ENCODE peak calls at places on chromosomes 12 and 14, in six cellular contexts. H, N, S, M, P and C are unnamed samples.

GRCh38 chr14:102034301-102034700 is 52.5 kb downstream of the HSP90AA1 start:
- DNase-seq in H (no peak), N (no peak), S (no peak), M (no peak), P (no peak), C (no peak)

GRCh38 chr14:76810953-76811400 is 1.7 kb downstream of the ANGEL1 start:
- DNase-seq in H (no peak), N (no peak), S (peak; percentile 59), M (no peak), P (no peak), C (peak; percentile 38)

GRCh38 chr14:91311284-91311662 is 66.8 kb upstream of the GPR68 start:
- DNase-seq in H (no peak), N (no peak), S (no peak), M (no peak), P (no peak), C (peak; percentile 71)

GRCh38 chr14:95679995-95680735 is 6.1 kb upstream of the TCL1B start:
- DNase-seq in H (no peak), N (no peak), S (no peak), M (no peak), P (no peak), C (no peak)

GRCh38 chr12:65948320-65949008 is 124.2 kb downstream of the HMGA2 start:
- DNase-seq in H (peak; percentile 81), N (peak; percentile 60), S (peak; percentile 100), M (peak; percentile 88), P (peak; percentile 51), C (no peak)

GRCh38 chr12:75996907-75997447 is 34.6 kb downstream of the PHLDA1 start:
- DNase-seq in H (no peak), N (no peak), S (peak; percentile 50), M (no peak), P (no peak), C (no peak)

GRCh38 chr12:109387425-109388166 is 39.9 kb downstream of the MYO1H start:
- DNase-seq in H (peak; percentile 66), N (no peak), S (peak; percentile 16), M (no peak), P (no peak), C (no peak)

GRCh38 chr12:87253157-87253556 is 776.0 kb downstream of the C12orf50 start:
- DNase-seq in H (no peak), N (no peak), S (peak; percentile 10), M (no peak), P (no peak), C (no peak)

GRCh38 chr14:70988452-70988851 is 81.2 kb downstream of the PCNX1 start:
- DNase-seq in H (no peak), N (no peak), S (no peak), M (no peak), P (no peak), C (peak; percentile 32)

GRCh38 chr12:124518051-124518932 is 49.1 kb downstream of the NCOR2 start:
- DNase-seq in H (peak; percentile 99), N (peak; percentile 99), S (peak; percentile 99), M (peak; percentile 95), P (peak; percentile 98), C (no peak)

GRCh38 chr12:100154472-100155247 is 12.0 kb upstream of the BLTP3B start:
- DNase-seq in H (peak; percentile 79), N (no peak), S (peak; percentile 51), M (no peak), P (peak; percentile 80), C (peak; percentile 68)

GRCh38 chr14:77039285-77040058 is 11.0 kb upstream of the IRF2BPL start:
- DNase-seq in H (no peak), N (no peak), S (peak; percentile 51), M (no peak), P (no peak), C (no peak)

GRCh38 chr12:25249951-25250738 is 584 bp downstream of the KRAS start:
- DNase-seq in H (peak; percentile 83), N (peak; percentile 53), S (peak; percentile 53), M (no peak), P (peak; percentile 56), C (peak; percentile 51)

GRCh38 chr12:110649341-110649847 is 35.5 kb downstream of the TCTN1 start:
- DNase-seq in H (no peak), N (no peak), S (no peak), M (no peak), P (no peak), C (no peak)

GRCh38 chr12:108826115-108826806 is 31.1 kb downstream of the SSH1 start:
- DNase-seq in H (no peak), N (no peak), S (peak; percentile 98), M (no peak), P (no peak), C (no peak)

GRCh38 chr12:121673013-121673441 is 3.6 kb upstream of the MORN3 start:
- DNase-seq in H (peak; percentile 83), N (peak; percentile 89), S (no peak), M (no peak), P (peak; percentile 33), C (no peak)

GRCh38 chr14:60183138-60183537 is 17.9 kb upstream of the DHRS7 start:
- DNase-seq in H (no peak), N (no peak), S (no peak), M (no peak), P (no peak), C (no peak)

GRCh38 chr12:12704593-12705230 is 8.7 kb upstream of the GPR19 start:
- DNase-seq in H (no peak), N (no peak), S (peak; percentile 86), M (no peak), P (no peak), C (peak; percentile 49)

GRCh38 chr14:50658203-50658602 is 9.9 kb downstream of the SAV1 start:
- DNase-seq in H (no peak), N (no peak), S (peak; percentile 86), M (no peak), P (no peak), C (no peak)

GRCh38 chr14:101120636-101121398 is 217.3 kb upstream of the RTL1 start:
- DNase-seq in H (peak; percentile 60), N (no peak), S (no peak), M (no peak), P (peak; percentile 55), C (no peak)

GRCh38 chr14:68473794-68474193 is 319.1 kb downstream of the ZFP36L1 start:
- DNase-seq in H (no peak), N (no peak), S (no peak), M (no peak), P (no peak), C (no peak)

GRCh38 chr12:108627134-108627920 is 6.4 kb downstream of the SELPLG start:
- DNase-seq in H (no peak), N (no peak), S (no peak), M (no peak), P (no peak), C (no peak)

GRCh38 chr12:12072064-12072760 is 1.5 kb downstream of the BCL2L14 start:
- DNase-seq in H (no peak), N (no peak), S (no peak), M (no peak), P (peak; percentile 47), C (peak; percentile 34)

GRCh38 chr14:73833530-73834257 is 17.9 kb upstream of the PTGR2 start:
- DNase-seq in H (no peak), N (no peak), S (no peak), M (no peak), P (no peak), C (no peak)

GRCh38 chr14:103121846-103122577 is 1.2 kb upstream of the TNFAIP2 start:
- DNase-seq in H (peak; percentile 93), N (peak; percentile 85), S (peak; percentile 73), M (peak; percentile 98), P (peak; percentile 81), C (no peak)

DNA sequence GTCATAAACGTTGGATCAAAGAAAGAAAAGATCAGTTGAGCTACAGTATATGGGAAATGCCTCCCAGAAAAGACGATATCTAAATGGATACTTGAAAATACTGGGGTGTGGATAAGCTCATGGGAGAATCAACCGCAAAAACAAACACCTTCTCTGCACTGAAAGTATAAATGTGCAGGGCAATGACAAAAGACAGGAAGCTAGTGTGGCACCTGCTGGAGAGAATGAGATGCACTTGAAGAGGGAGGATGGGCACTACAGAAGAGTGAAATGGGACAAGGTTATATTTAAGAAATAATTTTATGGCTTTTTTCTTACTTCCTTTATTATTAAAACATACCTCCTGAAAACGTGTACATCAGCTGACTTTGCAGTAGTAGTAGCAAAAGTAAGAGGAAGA is 153.7 kb downstream of the PRKD1 start:
- DNase-seq in H (no peak), N (no peak), S (no peak), M (no peak), P (no peak), C (no peak)
- H3K9me3 ChIP-seq in H (peaks cover 7% of the 10 kb centered on the region), N (peaks cover 19% of the 10 kb centered on the region), S (no peaks in the 10 kb centered on the region), M (no peaks in the 10 kb centered on the region), P (no peaks in the 10 kb centered on the region), C (no peaks in the 10 kb centered on the region)

GRCh38 chr12:128420163-128420562 is 153.2 kb downstream of the TMEM132C start:
- DNase-seq in H (no peak), N (no peak), S (no peak), M (no peak), P (no peak), C (no peak)

GRCh38 chr12:128415036-128415560 is 148.1 kb downstream of the TMEM132C start:
- DNase-seq in H (no peak), N (no peak), S (no peak), M (no peak), P (no peak), C (no peak)

GRCh38 chr12:128418944-128419343 is 152.0 kb downstream of the TMEM132C start:
- DNase-seq in H (no peak), N (no peak), S (no peak), M (no peak), P (no peak), C (no peak)
- H3K9me3 ChIP-seq in H (no peaks in the 10 kb centered on the region), N (no peaks in the 10 kb centered on the region), S (peaks cover 11% of the 10 kb centered on the region), M (no peaks in the 10 kb centered on the region), P (no peaks in the 10 kb centered on the region), C (no peaks in the 10 kb centered on the region)

GRCh38 chr14:97544581-97544980 is 747.4 kb downstream of the VRK1 start:
- DNase-seq in H (no peak), N (no peak), S (no peak), M (no peak), P (no peak), C (no peak)

GRCh38 chr14:97538749-97539388 is 741.7 kb downstream of the VRK1 start:
- DNase-seq in H (no peak), N (no peak), S (no peak), M (peak; percentile 19), P (no peak), C (peak; percentile 32)

GRCh38 chr14:97539389-97539786 is 742.2 kb downstream of the VRK1 start:
- DNase-seq in H (no peak), N (no peak), S (no peak), M (peak; percentile 20), P (no peak), C (no peak)

GRCh38 chr14:97536421-97536820 is 739.2 kb downstream of the VRK1 start:
- DNase-seq in H (no peak), N (no peak), S (no peak), M (no peak), P (no peak), C (no peak)

GRCh38 chr14:97539884-97540283 is 742.7 kb downstream of the VRK1 start:
- DNase-seq in H (no peak), N (no peak), S (no peak), M (no peak), P (no peak), C (no peak)
- H3K9me3 ChIP-seq in H (no peaks in the 10 kb centered on the region), N (no peaks in the 10 kb centered on the region), S (peaks cover 8% of the 10 kb centered on the region), M (no peaks in the 10 kb centered on the region), P (no peaks in the 10 kb centered on the region), C (no peaks in the 10 kb centered on the region)

DNA sequence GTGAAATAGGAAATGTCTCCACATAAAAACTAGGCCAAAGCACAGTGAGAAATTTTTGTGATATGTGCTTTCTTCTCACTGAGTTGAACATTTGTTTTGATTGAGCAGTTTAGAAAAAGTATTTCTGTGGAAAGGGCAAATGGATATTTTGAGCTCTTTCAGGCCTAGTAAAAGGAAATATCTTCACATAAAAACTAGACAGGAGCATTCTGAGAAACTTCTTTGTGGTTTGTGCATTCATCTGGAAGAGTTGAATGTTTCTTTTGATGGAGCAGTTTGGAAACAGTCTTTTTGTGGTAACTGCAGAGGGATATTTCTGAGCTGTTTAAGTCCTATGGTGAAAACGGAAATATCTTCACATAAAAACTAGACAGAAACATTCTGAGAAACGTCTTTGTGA is 582.7 kb upstream of the ALG10B start:
- DNase-seq in H (no peak), N (no peak), S (no peak), M (no peak), P (no peak), C (no peak)
- H3K9me3 ChIP-seq in H (peaks cover 4% of the 10 kb centered on the region), N (peaks cover 28% of the 10 kb centered on the region), S (no peaks in the 10 kb centered on the region), M (peaks cover 2% of the 10 kb centered on the region), P (peaks cover 15% of the 10 kb centered on the region), C (no peaks in the 10 kb centered on the region)